ENCODE peak calls at places on chromosome 20, in five cellular contexts. P, Z, D, H and V are unnamed samples.

GRCh38 chr20:24704899-24705298 is 235.5 kb downstream of the SYNDIG1 start:
- DNase-seq in P (no peak), Z (no peak), D (no peak), H (no peak), V (no peak)

GRCh38 chr20:62511915-62512610 is 36.3 kb upstream of the GATA5 start:
- DNase-seq in P (no peak), Z (no peak), D (no peak), H (no peak), V (no peak)

GRCh38 chr20:10550204-10551118 is 115.4 kb downstream of the SLX4IP start:
- DNase-seq in P (no peak), Z (no peak), D (no peak), H (no peak), V (no peak)

GRCh38 chr20:24684954-24685691 is 215.7 kb downstream of the SYNDIG1 start:
- DNase-seq in P (no peak), Z (no peak), D (peak; percentile 10), H (no peak), V (no peak)

GRCh38 chr20:62595491-62595890 is 46.8 kb upstream of the SLCO4A1 start:
- DNase-seq in P (no peak), Z (peak; percentile 67), D (no peak), H (no peak), V (peak; percentile 81)

GRCh38 chr20:57319584-57319983 is 10.0 kb upstream of the SPO11 start:
- DNase-seq in P (no peak), Z (no peak), D (no peak), H (no peak), V (no peak)

GRCh38 chr20:57124800-57125399 is 141.5 kb downstream of the BMP7 start:
- DNase-seq in P (no peak), Z (no peak), D (no peak), H (peak; percentile 2), V (no peak)

GRCh38 chr20:17619351-17620093 is 49.6 kb downstream of the DSTN start:
- DNase-seq in P (no peak), Z (no peak), D (no peak), H (no peak), V (no peak)

GRCh38 chr20:40019510-40019909 is 669.5 kb downstream of the MAFB start:
- DNase-seq in P (no peak), Z (no peak), D (no peak), H (no peak), V (no peak)

GRCh38 chr20:9147553-9148024 is 78.7 kb downstream of the PLCB4 start:
- DNase-seq in P (no peak), Z (no peak), D (no peak), H (no peak), V (peak; percentile 17)

GRCh38 chr20:8903655-8904605 is 165.0 kb upstream of the PLCB4 start:
- DNase-seq in P (no peak), Z (no peak), D (no peak), H (no peak), V (no peak)

GRCh38 chr20:62142252-62143117 is 709 bp downstream of the PSMA7 start:
- DNase-seq in P (no peak), Z (no peak), D (no peak), H (no peak), V (no peak)

GRCh38 chr20:47464380-47465101 is 37.1 kb upstream of the NCOA3 start:
- DNase-seq in P (peak; percentile 100), Z (no peak), D (no peak), H (no peak), V (peak; percentile 97)

GRCh38 chr20:10581823-10582222 is 92.0 kb downstream of the JAG1 start:
- DNase-seq in P (peak; percentile 56), Z (no peak), D (no peak), H (no peak), V (no peak)

GRCh38 chr20:57030611-57031600 is 235.5 kb downstream of the BMP7 start:
- DNase-seq in P (no peak), Z (no peak), D (no peak), H (no peak), V (no peak)

GRCh38 chr20:35240914-35241293 is 14.4 kb downstream of the MMP24 start:
- DNase-seq in P (no peak), Z (no peak), D (no peak), H (no peak), V (no peak)

GRCh38 chr20:64057628-64058498 is 5.1 kb upstream of the TCEA2 start:
- DNase-seq in P (peak; percentile 83), Z (peak; percentile 89), D (no peak), H (no peak), V (peak; percentile 90)

GRCh38 chr20:48694466-48694865 is 133.3 kb downstream of the PREX1 start:
- DNase-seq in P (no peak), Z (no peak), D (no peak), H (no peak), V (no peak)

GRCh38 chr20:63969851-63970713 is at the start of gene ZNF512B:
- DNase-seq in P (peak; percentile 66), Z (peak; percentile 91), D (no peak), H (no peak), V (peak; percentile 59)

GRCh38 chr20:62891111-62891510 is 29.5 kb upstream of the TCFL5 start:
- DNase-seq in P (no peak), Z (no peak), D (no peak), H (no peak), V (no peak)

GRCh38 chr20:17796096-17796563 is 96.4 kb downstream of the BANF2 start:
- DNase-seq in P (peak; percentile 82), Z (no peak), D (no peak), H (no peak), V (no peak)

GRCh38 chr20:37342231-37343177 is 3.4 kb upstream of the SRC start:
- DNase-seq in P (peak; percentile 82), Z (no peak), D (no peak), H (no peak), V (peak; percentile 61)

GRCh38 chr20:841568-842546 is 8.3 kb downstream of the FAM110A start:
- DNase-seq in P (no peak), Z (no peak), D (no peak), H (no peak), V (no peak)

GRCh38 chr20:24469116-24470030 is at the start of gene SYNDIG1:
- DNase-seq in P (no peak), Z (no peak), D (no peak), H (no peak), V (peak; percentile 17)

GRCh38 chr20:61786230-61786629 is 279.5 kb downstream of the TAF4 start:
- DNase-seq in P (no peak), Z (no peak), D (no peak), H (no peak), V (no peak)

GRCh38 chr20:19403549-19403948 is 191.1 kb downstream of the SLC24A3 start:
- DNase-seq in P (no peak), Z (no peak), D (no peak), H (no peak), V (no peak)

GRCh38 chr20:60804918-60805631 is 447.0 kb upstream of the CDH4 start:
- DNase-seq in P (no peak), Z (no peak), D (no peak), H (no peak), V (no peak)

GRCh38 chr20:23165307-23165750 is 79.2 kb upstream of the CD93 start:
- DNase-seq in P (no peak), Z (peak; percentile 32), D (no peak), H (no peak), V (no peak)

GRCh38 chr20:36951977-36952738 is 650 bp upstream of the SAMHD1 start:
- DNase-seq in P (no peak), Z (no peak), D (no peak), H (no peak), V (no peak)

GRCh38 chr20:31720486-31721407 is 1.9 kb downstream of the BCL2L1 start:
- DNase-seq in P (peak; percentile 94), Z (no peak), D (no peak), H (no peak), V (no peak)

GRCh38 chr20:19817017-19817416 is 59.0 kb downstream of the RIN2 start:
- DNase-seq in P (peak; percentile 57), Z (no peak), D (no peak), H (no peak), V (peak; percentile 88)

GRCh38 chr20:4605166-4605565 is 116.5 kb upstream of the PRND start:
- DNase-seq in P (no peak), Z (no peak), D (no peak), H (no peak), V (no peak)

GRCh38 chr20:9235518-9235917 is 166.6 kb downstream of the PLCB4 start:
- DNase-seq in P (no peak), Z (no peak), D (no peak), H (no peak), V (peak; percentile 15)

GRCh38 chr20:63089051-63089907 is 82.5 kb upstream of the BHLHE23 start:
- DNase-seq in P (no peak), Z (no peak), D (no peak), H (no peak), V (no peak)

GRCh38 chr20:24778585-24779031 is 170.5 kb upstream of the CST7 start:
- DNase-seq in P (no peak), Z (no peak), D (no peak), H (no peak), V (no peak)

GRCh38 chr20:1811621-1812498 is 83.3 kb upstream of the SIRPA start:
- DNase-seq in P (peak; percentile 99), Z (no peak), D (no peak), H (no peak), V (no peak)

GRCh38 chr20:46401478-46401860 is 4.9 kb downstream of the ELMO2 start:
- DNase-seq in P (no peak), Z (no peak), D (no peak), H (peak; percentile 40), V (no peak)

GRCh38 chr20:24160563-24161355 is 172.2 kb upstream of the GGTLC1 start:
- DNase-seq in P (peak; percentile 39), Z (peak; percentile 17), D (no peak), H (no peak), V (peak; percentile 57)

DNA sequence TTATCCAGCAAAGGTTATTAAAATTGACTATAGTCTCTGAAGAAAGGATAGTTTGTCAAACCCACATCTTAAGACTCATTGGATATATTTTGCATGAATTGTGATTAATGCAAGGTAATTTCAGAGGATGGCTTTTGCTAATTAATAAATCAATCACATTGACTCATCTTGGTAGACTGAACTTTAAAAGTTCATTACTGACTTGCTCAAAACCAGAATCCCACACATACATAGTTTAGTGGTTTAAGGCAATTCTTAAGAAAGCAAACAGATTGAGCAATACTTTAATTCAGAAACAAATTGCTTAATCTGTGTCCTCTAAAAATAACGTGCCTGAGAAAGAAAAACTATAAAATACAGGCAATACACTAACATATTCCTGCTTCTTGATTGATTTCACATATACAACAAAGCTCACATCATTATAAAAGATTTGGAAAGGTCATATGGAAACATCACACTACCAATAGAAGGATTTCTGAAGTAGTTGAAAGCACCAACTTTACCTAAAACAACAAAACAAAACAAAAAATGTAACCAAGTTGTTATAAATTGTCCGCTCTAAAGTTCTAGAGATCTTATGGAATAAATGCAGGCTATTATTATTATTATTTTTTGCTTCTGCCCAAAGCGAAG is 63.1 kb upstream of the ZNF217 start:
- DNase-seq in P (no peak), Z (no peak), D (no peak), H (no peak), V (no peak)
- TF ChIP-seq HDAC2 in P (no peak), Z (no peak), D (no peak), H (no peak), V (no peak)

GRCh38 chr20:11852801-11853200 is 64.9 kb upstream of the BTBD3 start:
- DNase-seq in P (no peak), Z (no peak), D (no peak), H (no peak), V (no peak)
- TF ChIP-seq HDAC2 in P (no peak), Z (no peak), D (no peak), H (no peak), V (no peak)

GRCh38 chr20:33296206-33296605 is 13.2 kb downstream of the BPIFB1 start:
- DNase-seq in P (no peak), Z (no peak), D (no peak), H (no peak), V (no peak)
- TF ChIP-seq HDAC2 in P (no peak), Z (no peak), D (no peak), H (no peak), V (no peak)

GRCh38 chr20:52799130-52799529 is 173.0 kb upstream of the TSHZ2 start:
- DNase-seq in P (no peak), Z (no peak), D (no peak), H (no peak), V (no peak)
- TF ChIP-seq HDAC2 in P (no peak), Z (no peak), D (no peak), H (no peak), V (no peak)